ENCODE peak calls at places on chromosome 16, in four cellular contexts. One of them, this sample, is unnamed.

GRCh38 chr16:66936462-66936861 is 1.1 kb downstream of the CES2 start:
- DNase-seq in hepatocyte: no peak
- DNase-seq in OCI-LY7: no peak
- DNase-seq in neural progenitor cell: no peak
- DNase-seq in this sample: no peak

GRCh38 chr16:53131363-53132071 is 76.7 kb downstream of the CHD9 start:
- DNase-seq in hepatocyte: peak
- DNase-seq in OCI-LY7: peak
- DNase-seq in neural progenitor cell: no peak
- DNase-seq in this sample: peak

GRCh38 chr16:70647461-70648359 is 1.4 kb downstream of the IL34 start:
- DNase-seq in hepatocyte: no peak
- DNase-seq in OCI-LY7: no peak
- DNase-seq in neural progenitor cell: no peak
- DNase-seq in this sample: no peak

GRCh38 chr16:68388124-68388523 is 60.2 kb downstream of the SMPD3 start:
- DNase-seq in hepatocyte: no peak
- DNase-seq in OCI-LY7: no peak
- DNase-seq in neural progenitor cell: no peak
- DNase-seq in this sample: no peak

GRCh38 chr16:19589771-19590302 is 34.3 kb downstream of the VPS35L start:
- DNase-seq in hepatocyte: no peak
- DNase-seq in OCI-LY7: no peak
- DNase-seq in neural progenitor cell: no peak
- DNase-seq in this sample: no peak

GRCh38 chr16:49488740-49489525 is 115.3 kb downstream of the C16orf78 start:
- DNase-seq in hepatocyte: no peak
- DNase-seq in OCI-LY7: no peak
- DNase-seq in neural progenitor cell: no peak
- DNase-seq in this sample: no peak

GRCh38 chr16:1435921-1436697 is 5.2 kb downstream of the PERCC1 start:
- DNase-seq in hepatocyte: no peak
- DNase-seq in OCI-LY7: no peak
- DNase-seq in neural progenitor cell: no peak
- DNase-seq in this sample: peak

GRCh38 chr16:2085669-2086068 is 37.9 kb downstream of the TSC2 start:
- DNase-seq in hepatocyte: no peak
- DNase-seq in OCI-LY7: no peak
- DNase-seq in neural progenitor cell: no peak
- DNase-seq in this sample: no peak

GRCh38 chr16:1741553-1742165 is 29.7 kb downstream of the NME3 start:
- DNase-seq in hepatocyte: no peak
- DNase-seq in OCI-LY7: no peak
- DNase-seq in neural progenitor cell: no peak
- DNase-seq in this sample: no peak

GRCh38 chr16:9338510-9338909 is 247.1 kb downstream of the HAPSTR1 start:
- DNase-seq in hepatocyte: no peak
- DNase-seq in OCI-LY7: no peak
- DNase-seq in neural progenitor cell: no peak
- DNase-seq in this sample: no peak

GRCh38 chr16:77043076-77043475 is 147.9 kb upstream of the MON1B start:
- DNase-seq in hepatocyte: no peak
- DNase-seq in OCI-LY7: peak
- DNase-seq in neural progenitor cell: peak
- DNase-seq in this sample: peak

GRCh38 chr16:51408357-51408756 is 257.3 kb upstream of the SALL1 start:
- DNase-seq in hepatocyte: no peak
- DNase-seq in OCI-LY7: no peak
- DNase-seq in neural progenitor cell: no peak
- DNase-seq in this sample: no peak

GRCh38 chr16:83912152-83912948 is 13.4 kb downstream of the MLYCD start:
- DNase-seq in hepatocyte: no peak
- DNase-seq in OCI-LY7: no peak
- DNase-seq in neural progenitor cell: no peak
- DNase-seq in this sample: no peak

GRCh38 chr16:64695684-64696083 is 426.2 kb downstream of the CDH11 start:
- DNase-seq in hepatocyte: peak
- DNase-seq in OCI-LY7: no peak
- DNase-seq in neural progenitor cell: no peak
- DNase-seq in this sample: no peak

GRCh38 chr16:30113031-30113710 is at the start of gene GDPD3:
- DNase-seq in hepatocyte: peak
- DNase-seq in OCI-LY7: no peak
- DNase-seq in neural progenitor cell: peak
- DNase-seq in this sample: no peak
- H2AFZ ChIP-seq in hepatocyte: no peak
- H2AFZ ChIP-seq in OCI-LY7: no peak
- H2AFZ ChIP-seq in neural progenitor cell: no peak
- H2AFZ ChIP-seq in this sample: no peak

GRCh38 chr16:80541306-80541694 is 507 bp downstream of the DYNLRB2 start:
- DNase-seq in hepatocyte: no peak
- DNase-seq in OCI-LY7: no peak
- DNase-seq in neural progenitor cell: no peak
- DNase-seq in this sample: peak
- H3K4me3 ChIP-seq in hepatocyte: peak
- H3K4me3 ChIP-seq in OCI-LY7: peak
- H3K4me3 ChIP-seq in neural progenitor cell: peak
- H3K4me3 ChIP-seq in this sample: peak

GRCh38 chr16:61179571-61179970 is 856.7 kb downstream of the CDH8 start:
- DNase-seq in hepatocyte: no peak
- DNase-seq in OCI-LY7: no peak
- DNase-seq in neural progenitor cell: no peak
- DNase-seq in this sample: no peak
- H2AFZ ChIP-seq in hepatocyte: no peak
- H2AFZ ChIP-seq in OCI-LY7: no peak
- H2AFZ ChIP-seq in neural progenitor cell: no peak
- H2AFZ ChIP-seq in this sample: no peak

DNA sequence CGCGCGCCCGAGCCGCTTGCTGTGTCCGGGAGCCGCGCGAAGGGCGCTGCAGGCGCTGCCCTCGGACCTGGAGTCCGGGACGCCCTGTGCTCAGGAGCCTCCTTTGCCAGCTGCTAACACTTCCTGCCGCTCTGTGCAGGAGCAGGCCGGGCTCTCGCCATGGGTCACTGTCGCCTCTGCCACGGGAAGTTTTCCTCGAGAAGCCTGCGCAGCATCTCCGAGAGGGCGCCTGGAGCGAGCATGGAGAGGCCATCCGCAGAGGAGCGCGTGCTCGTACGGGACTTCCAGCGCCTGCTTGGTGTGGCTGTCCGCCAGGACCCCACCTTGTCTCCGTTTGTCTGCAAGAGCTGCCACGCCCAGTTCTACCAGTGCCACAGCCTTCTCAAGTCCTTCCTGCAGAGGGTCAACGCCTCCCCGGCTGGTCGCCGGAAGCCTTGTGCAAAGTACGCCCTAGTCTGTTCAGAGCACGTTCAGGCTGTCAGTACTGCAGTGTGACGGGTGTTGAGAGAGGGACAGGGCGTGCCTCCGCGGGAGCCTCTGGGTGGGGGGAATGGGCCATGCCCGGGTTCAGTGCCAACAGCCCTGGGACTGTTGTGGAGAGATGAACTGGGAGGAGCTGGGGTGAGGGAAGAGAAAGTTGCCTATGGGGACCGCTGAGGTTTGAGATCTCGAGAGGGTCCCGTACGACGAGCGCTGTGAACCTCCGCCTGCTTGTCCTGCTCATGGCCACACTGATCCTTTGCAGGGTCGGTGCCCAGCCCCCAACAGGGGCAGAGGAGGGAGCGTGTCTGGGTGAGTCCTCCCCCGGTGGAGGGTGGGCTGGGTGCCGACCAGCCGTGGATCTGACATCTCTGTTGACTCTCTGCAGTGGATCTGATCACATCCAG is 1.3 kb downstream of the ZNF276 start:
- DNase-seq in hepatocyte: peak
- DNase-seq in OCI-LY7: no peak
- DNase-seq in neural progenitor cell: peak
- DNase-seq in this sample: peak
- H3K4me3 ChIP-seq in hepatocyte: peak
- H3K4me3 ChIP-seq in OCI-LY7: peak
- H3K4me3 ChIP-seq in neural progenitor cell: peak
- H3K4me3 ChIP-seq in this sample: peak

This sample was measured in GM23338.